ENCODE peak calls at places on chromosomes 3 and 15, in nine cellular contexts. L, P, U, K, M, I, D, V and G are unnamed samples.
A peak's percentile ranks its signal among the peaks of the same experiment; 100 is the strongest.

GRCh38 chr3:128730521-128730920 is 4.5 kb downstream of the RAB7A start:
- DNase-seq in L (no peak), P (no peak), U (no peak), K (no peak), M (no peak), I (no peak), D (no peak), V (no peak), G (no peak)

GRCh38 chr3:128282392-128283196 is 129.3 kb downstream of the EEFSEC start:
- DNase-seq in L (no peak), P (peak; percentile 76), U (peak; percentile 91), K (no peak), M (no peak), I (peak; percentile 68), D (peak; percentile 52), V (no peak), G (no peak)

GRCh38 chr3:10286596-10287295 is 6.0 kb downstream of the GHRL start:
- DNase-seq in L (peak; percentile 39), P (no peak), U (peak; percentile 75), K (peak; percentile 70), M (peak; percentile 41), I (peak; percentile 90), D (peak; percentile 67), V (no peak), G (peak; percentile 43)

GRCh38 chr3:136075218-136075808 is 109.8 kb downstream of the PPP2R3A start:
- DNase-seq in L (peak; percentile 53), P (peak; percentile 73), U (peak; percentile 82), K (peak; percentile 72), M (peak; percentile 74), I (peak; percentile 87), D (peak; percentile 43), V (peak; percentile 70), G (peak; percentile 59)

GRCh38 chr3:171654809-171655208 is 155.5 kb downstream of the PLD1 start:
- DNase-seq in L (peak; percentile 78), P (peak; percentile 61), U (peak; percentile 82), K (no peak), M (no peak), I (no peak), D (no peak), V (no peak), G (no peak)

GRCh38 chr3:118782755-118783202 is 251.9 kb downstream of the IGSF11 start:
- DNase-seq in L (peak; percentile 34), P (no peak), U (no peak), K (no peak), M (no peak), I (no peak), D (no peak), V (no peak), G (no peak)

GRCh38 chr15:40894689-40895308 is 549 bp downstream of the VPS18 start:
- DNase-seq in L (peak; percentile 70), P (peak; percentile 68), U (peak; percentile 74), K (peak; percentile 86), M (peak; percentile 61), I (peak; percentile 92), D (peak; percentile 81), V (peak; percentile 56), G (peak; percentile 50)

GRCh38 chr3:150317469-150317868 is 90.6 kb upstream of the TSC22D2 start:
- DNase-seq in L (no peak), P (no peak), U (no peak), K (peak; percentile 15), M (no peak), I (no peak), D (no peak), V (no peak), G (no peak)

GRCh38 chr3:179769411-179770247 is 116.8 kb downstream of the USP13 start:
- DNase-seq in L (no peak), P (no peak), U (no peak), K (no peak), M (no peak), I (no peak), D (no peak), V (no peak), G (no peak)

GRCh38 chr3:172467170-172467824 is 19.0 kb upstream of the GHSR start:
- DNase-seq in L (peak; percentile 63), P (no peak), U (no peak), K (no peak), M (no peak), I (no peak), D (no peak), V (no peak), G (no peak)

GRCh38 chr15:51706347-51706746 is 25.0 kb downstream of the SCG3 start:
- DNase-seq in L (no peak), P (no peak), U (no peak), K (no peak), M (no peak), I (no peak), D (no peak), V (no peak), G (no peak)

GRCh38 chr3:48015451-48016182 is 599 bp downstream of the MAP4 start:
- DNase-seq in L (peak; percentile 23), P (no peak), U (no peak), K (peak; percentile 48), M (no peak), I (no peak), D (no peak), V (no peak), G (no peak)

GRCh38 chr3:153348457-153349137 is 186.6 kb downstream of the RAP2B start:
- DNase-seq in L (peak; percentile 65), P (no peak), U (no peak), K (no peak), M (no peak), I (no peak), D (peak; percentile 30), V (no peak), G (no peak)

GRCh38 chr15:52857937-52858336 is 67.8 kb upstream of the ONECUT1 start:
- DNase-seq in L (peak; percentile 3), P (no peak), U (no peak), K (no peak), M (no peak), I (peak; percentile 57), D (no peak), V (no peak), G (no peak)

GRCh38 chr3:172982731-172983364 is 158.2 kb downstream of the SPATA16 start:
- DNase-seq in L (no peak), P (no peak), U (no peak), K (no peak), M (no peak), I (no peak), D (no peak), V (no peak), G (no peak)

GRCh38 chr3:110933786-110934415 is 137.7 kb upstream of the NECTIN3 start:
- DNase-seq in L (no peak), P (no peak), U (no peak), K (no peak), M (no peak), I (no peak), D (no peak), V (no peak), G (no peak)

GRCh38 chr15:74788716-74789151 is 6.9 kb downstream of the CSK start:
- DNase-seq in L (no peak), P (no peak), U (no peak), K (no peak), M (peak; percentile 53), I (no peak), D (no peak), V (peak; percentile 66), G (peak; percentile 65)

GRCh38 chr15:39888809-39889208 is 31.3 kb downstream of the GPR176 start:
- DNase-seq in L (no peak), P (no peak), U (no peak), K (peak; percentile 15), M (no peak), I (no peak), D (no peak), V (no peak), G (no peak)

GRCh38 chr3:61250784-61251173 is 473 bp downstream of the FHIT start:
- DNase-seq in L (peak; percentile 39), P (peak; percentile 66), U (peak; percentile 47), K (peak; percentile 38), M (no peak), I (peak; percentile 54), D (no peak), V (no peak), G (no peak)

GRCh38 chr15:61084502-61084901 is 144.6 kb downstream of the RORA start:
- DNase-seq in L (no peak), P (no peak), U (no peak), K (no peak), M (no peak), I (no peak), D (no peak), V (no peak), G (no peak)
- H3K4me1 ChIP-seq in L (no peaks in the 10 kb centered on the region), P (peaks cover 2% of the 10 kb centered on the region), U (peaks cover 6% of the 10 kb centered on the region), K (no peaks in the 10 kb centered on the region), M (no peaks in the 10 kb centered on the region), I (peaks cover 4% of the 10 kb centered on the region), D (peaks cover 18% of the 10 kb centered on the region), V (no peaks in the 10 kb centered on the region), G (no peaks in the 10 kb centered on the region)

DNA sequence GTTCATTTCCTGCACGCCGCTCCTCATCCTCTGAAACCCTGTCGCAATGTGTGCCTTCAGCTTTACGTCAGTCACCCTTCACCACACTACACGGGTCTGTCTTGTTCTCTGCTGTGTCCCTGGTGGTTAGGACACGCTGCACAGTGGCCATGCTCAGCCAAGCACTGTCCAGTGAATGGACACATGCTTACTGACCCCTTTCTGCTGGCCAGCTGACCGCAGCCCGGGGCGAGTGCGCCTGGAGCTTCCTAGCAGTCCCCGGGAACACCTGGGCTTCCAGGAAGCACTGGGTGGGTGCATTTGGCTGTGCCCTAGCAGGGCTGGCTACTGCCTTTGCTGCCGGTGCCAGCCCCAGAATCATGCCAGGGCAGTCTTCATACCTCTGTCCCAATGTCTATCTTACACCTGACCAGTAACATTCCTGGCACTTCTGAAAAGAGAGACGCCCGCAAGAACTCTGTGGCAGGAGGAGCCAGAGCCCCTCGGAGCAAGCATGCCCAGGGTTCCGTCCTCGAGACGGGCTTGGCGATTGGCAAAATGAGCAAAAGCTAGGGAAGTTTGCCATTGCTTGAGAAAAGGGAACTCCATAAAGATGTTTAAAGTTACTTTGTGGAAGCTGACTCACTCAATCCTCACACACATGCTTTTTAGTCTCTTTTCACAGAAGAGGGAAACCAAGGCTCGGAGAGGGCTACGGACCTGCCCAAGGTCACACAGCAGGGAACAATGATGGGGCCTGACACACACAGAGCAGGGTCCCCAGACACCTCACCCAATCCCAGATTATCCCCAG is 15.7 kb upstream of the ZXDC start:
- DNase-seq in L (no peak), P (no peak), U (no peak), K (no peak), M (no peak), I (no peak), D (no peak), V (no peak), G (no peak)
- H3K4me1 ChIP-seq in L (peaks cover 12% of the 10 kb centered on the region), P (no peaks in the 10 kb centered on the region), U (peaks cover 20% of the 10 kb centered on the region), K (peaks cover 29% of the 10 kb centered on the region), M (peaks cover 7% of the 10 kb centered on the region), I (no peaks in the 10 kb centered on the region), D (no peaks in the 10 kb centered on the region), V (peaks cover 9% of the 10 kb centered on the region), G (peaks cover 9% of the 10 kb centered on the region)

GRCh38 chr3:119930286-119930685 is 148.4 kb downstream of the NR1I2 start:
- DNase-seq in L (no peak), P (no peak), U (no peak), K (no peak), M (no peak), I (no peak), D (no peak), V (no peak), G (no peak)
- H3K4me1 ChIP-seq in L (no peaks in the 10 kb centered on the region), P (no peaks in the 10 kb centered on the region), U (peaks cover 5% of the 10 kb centered on the region), K (peaks cover 8% of the 10 kb centered on the region), M (no peaks in the 10 kb centered on the region), I (no peaks in the 10 kb centered on the region), D (no peaks in the 10 kb centered on the region), V (peaks cover 3% of the 10 kb centered on the region), G (no peaks in the 10 kb centered on the region)

DNA sequence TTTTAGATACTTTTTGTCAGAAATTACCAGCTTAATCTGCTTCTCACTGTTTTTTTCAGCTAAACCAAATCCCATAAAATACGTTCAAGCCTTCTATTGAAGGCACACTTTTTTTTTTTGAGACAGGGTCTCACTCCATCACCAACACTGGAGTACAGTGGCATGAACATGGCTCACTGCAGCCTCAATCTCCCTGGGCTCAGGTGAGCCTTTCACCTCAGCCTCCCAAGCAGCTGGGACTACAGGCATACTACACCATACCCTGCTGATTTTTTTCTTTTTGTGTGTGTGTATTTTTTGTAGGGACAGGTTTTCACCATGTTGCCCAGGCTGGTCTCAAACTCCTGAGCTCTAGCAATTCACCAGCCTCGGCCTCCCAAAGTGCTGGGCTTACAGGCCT is 3.7 kb downstream of the RAF1 start:
- DNase-seq in L (no peak), P (no peak), U (no peak), K (no peak), M (no peak), I (no peak), D (no peak), V (no peak), G (no peak)
- H3K4me1 ChIP-seq in L (peaks cover 22% of the 10 kb centered on the region), P (peaks cover 17% of the 10 kb centered on the region), U (peaks cover 62% of the 10 kb centered on the region), K (peaks cover 53% of the 10 kb centered on the region), M (peaks cover 43% of the 10 kb centered on the region), I (no peaks in the 10 kb centered on the region), D (no peaks in the 10 kb centered on the region), V (peaks cover 33% of the 10 kb centered on the region), G (peaks cover 60% of the 10 kb centered on the region)